ENCODE peak calls at places on chromosomes 11 and 22, in ten cellular contexts. G, M, S, H, V, C, B, F, Z and I are unnamed samples.

GRCh38 chr11:35511666-35512065 is 13.8 kb downstream of the PAMR1 start:
- DNase-seq in G (peak), M (peak), S (no peak), H (peak), V (no peak), C (no peak), B (no peak), F (no peak), Z (no peak), I (no peak)

GRCh38 chr22:31179345-31179744 is 19.4 kb downstream of the RNF185 start:
- DNase-seq in G (no peak), M (peak), S (no peak), H (peak), V (no peak), C (no peak), B (no peak), F (no peak), Z (no peak), I (peak)

GRCh38 chr11:10900686-10901415 is 43.0 kb upstream of the ZBED5 start:
- DNase-seq in G (no peak), M (no peak), S (no peak), H (no peak), V (no peak), C (no peak), B (no peak), F (no peak), Z (no peak), I (no peak)

GRCh38 chr22:32650553-32651345 is 150.8 kb upstream of the TIMP3 start:
- DNase-seq in G (no peak), M (no peak), S (no peak), H (no peak), V (peak), C (no peak), B (no peak), F (no peak), Z (no peak), I (no peak)

GRCh38 chr22:22397875-22398524 is 110.5 kb downstream of the ZNF280B start:
- DNase-seq in G (no peak), M (no peak), S (no peak), H (no peak), V (no peak), C (no peak), B (no peak), F (no peak), Z (no peak), I (no peak)

GRCh38 chr11:1229471-1230120 is 6.7 kb downstream of the MUC5B start:
- DNase-seq in G (no peak), M (no peak), S (no peak), H (no peak), V (no peak), C (no peak), B (no peak), F (no peak), Z (no peak), I (peak)

GRCh38 chr11:765025-765801 is 12.1 kb downstream of the GATD1 start:
- DNase-seq in G (no peak), M (peak), S (peak), H (peak), V (peak), C (peak), B (peak), F (no peak), Z (no peak), I (peak)

GRCh38 chr11:2576116-2576515 is 123.7 kb downstream of the KCNQ1OT1 start:
- DNase-seq in G (no peak), M (no peak), S (no peak), H (no peak), V (no peak), C (no peak), B (no peak), F (no peak), Z (no peak), I (no peak)

GRCh38 chr11:104043678-104044239 is 7.3 kb downstream of the DDI1 start:
- DNase-seq in G (no peak), M (peak), S (no peak), H (no peak), V (no peak), C (no peak), B (no peak), F (no peak), Z (no peak), I (no peak)

GRCh38 chr11:130477646-130478203 is 29.3 kb downstream of the ADAMTS15 start:
- DNase-seq in G (no peak), M (peak), S (no peak), H (peak), V (no peak), C (no peak), B (no peak), F (no peak), Z (no peak), I (no peak)

GRCh38 chr11:92796744-92797143 is 172.7 kb upstream of the MTNR1B start:
- DNase-seq in G (no peak), M (no peak), S (no peak), H (no peak), V (no peak), C (no peak), B (no peak), F (no peak), Z (no peak), I (no peak)